ENCODE peak calls at places on chromosomes 13 and 19, in four cellular contexts. O is H9, K is mesendoderm, T is IMR-90. I is an unnamed sample.

GRCh38 chr19:31356587-31357314 is 7.5 kb upstream of the TSHZ3 start:
- DNase-seq in O (peak; percentile 77), K (peak; percentile 67), T (no peak), I (no peak)

GRCh38 chr19:40257096-40257517 is 28.0 kb downstream of the AKT2 start:
- DNase-seq in K (no peak), O (no peak), T (no peak), I (no peak)

GRCh38 chr19:32397736-32398135 is 7.8 kb upstream of the DPY19L3 start:
- DNase-seq in O (no peak), K (peak; percentile 2), T (peak; percentile 88), I (no peak)

GRCh38 chr13:106566682-106567420 is 1.1 kb downstream of the ARGLU1 start:
- DNase-seq in O (peak; percentile 56), T (peak; percentile 62), K (peak; percentile 81), I (no peak)

GRCh38 chr13:20132052-20132634 is 28.7 kb downstream of the GJA3 start:
- DNase-seq in O (peak; percentile 5), K (no peak), T (no peak), I (no peak)

GRCh38 chr13:20822406-20822805 is 48.6 kb upstream of the EEF1AKMT1 start:
- DNase-seq in O (no peak), K (no peak), T (no peak), I (no peak)

GRCh38 chr13:90498096-90498495 is 849.4 kb upstream of the MIR17HG start:
- DNase-seq in K (no peak), T (no peak), O (no peak), I (no peak)

GRCh38 chr13:91105270-91105669 is 242.2 kb upstream of the MIR17HG start:
- DNase-seq in K (no peak), O (no peak), T (no peak), I (no peak)

GRCh38 chr19:47157455-47158321 is 27.1 kb downstream of the SAE1 start:
- DNase-seq in T (peak; percentile 72), K (peak; percentile 97), O (peak; percentile 85), I (peak; percentile 73)

GRCh38 chr19:28291874-28292273 is 921.1 kb downstream of the UQCRFS1 start:
- DNase-seq in O (no peak), T (no peak), K (no peak), I (no peak)

GRCh38 chr19:29741776-29742175 is 26.7 kb upstream of the C19orf12 start:
- DNase-seq in O (no peak), K (peak; percentile 13), T (no peak), I (no peak)

GRCh38 chr19:9878511-9879196 is 43.5 kb downstream of the PIN1 start:
- DNase-seq in O (no peak), T (no peak), K (peak; percentile 29), I (no peak)

GRCh38 chr13:111852701-111853100 is 214.2 kb upstream of the SOX1 start:
- DNase-seq in K (peak; percentile 40), T (no peak), O (no peak), I (no peak)

GRCh38 chr19:40419066-40419612 is 6.0 kb upstream of the PRX start:
- DNase-seq in O (peak; percentile 33), K (no peak), T (no peak), I (no peak)

GRCh38 chr19:14059093-14059480 is 2.8 kb downstream of the PALM3 start:
- DNase-seq in K (no peak), O (peak; percentile 61), T (no peak), I (peak; percentile 37)

GRCh38 chr13:29849731-29850212 is 645 bp downstream of the UBL3 start:
- DNase-seq in K (peak; percentile 79), O (peak; percentile 45), T (peak; percentile 71), I (no peak)

GRCh38 chr19:3071764-3072163 is 9.5 kb upstream of the TLE5 start:
- DNase-seq in K (no peak), T (no peak), O (no peak), I (no peak)

GRCh38 chr13:28131646-28132045 is 6.7 kb upstream of the PAN3 start:
- DNase-seq in K (no peak), O (no peak), T (no peak), I (no peak)

GRCh38 chr13:52399708-52400107 is 6.3 kb downstream of the THSD1 start:
- DNase-seq in K (peak; percentile 13), T (peak; percentile 41), O (no peak), I (no peak)

GRCh38 chr19:49973987-49974386 is 13.0 kb upstream of the SIGLEC11 start:
- DNase-seq in T (no peak), O (no peak), K (no peak), I (no peak)
- H3K23ac ChIP-seq in T (no peak overlapping the region), O (no peak overlapping the region), K (no peak overlapping the region), I (peak overlapping the region; percentile 8)

DNA sequence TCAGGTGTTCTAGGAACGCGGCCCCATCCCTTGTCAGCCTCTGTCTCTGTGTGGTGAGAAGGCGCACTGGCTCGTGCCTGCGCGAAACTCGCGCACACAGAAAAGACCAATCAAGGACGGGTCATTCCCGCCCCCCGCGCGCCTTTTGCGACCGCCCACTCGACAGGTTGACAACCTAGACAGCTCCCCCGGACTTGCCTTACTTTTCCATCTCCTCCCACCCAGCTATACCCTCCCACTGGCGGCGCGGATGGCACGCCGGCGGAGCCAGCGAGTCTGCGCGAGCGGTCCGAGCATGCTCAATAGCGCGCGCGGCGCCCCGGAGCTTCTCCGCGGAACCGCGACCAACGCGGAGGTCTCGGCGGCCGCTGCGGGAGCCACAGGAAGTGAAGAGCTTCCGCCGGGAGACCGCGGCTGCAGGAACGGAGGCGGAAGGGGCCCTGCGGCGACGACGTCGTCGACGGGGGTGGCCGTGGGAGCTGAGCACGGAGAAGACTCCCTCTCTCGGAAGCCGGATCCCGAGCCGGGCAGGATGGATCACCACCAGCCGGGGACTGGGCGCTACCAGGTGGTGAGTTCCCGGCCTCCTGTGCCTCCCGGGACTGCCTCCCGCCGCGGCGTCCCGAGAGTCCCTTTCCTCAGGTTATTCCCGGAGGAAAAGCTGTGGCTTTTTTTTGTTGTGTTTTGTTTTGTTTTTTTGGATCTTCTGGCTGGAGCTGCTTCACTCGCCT is at the start of gene NDFIP2:
- DNase-seq in K (peak; percentile 86), T (peak; percentile 80), O (peak; percentile 84), I (peak; percentile 77)
- H3K18ac ChIP-seq in K (peak within 1 kb of the TSS; percentile 15), T (peak within 1 kb of the TSS; percentile 67), O (peak within 1 kb of the TSS; percentile 33), I (peak within 1 kb of the TSS; percentile 97)

GRCh38 chr13:114108894-114109293 is 23.5 kb downstream of the RASA3 start:
- DNase-seq in T (no peak), O (no peak), K (no peak), I (no peak)

GRCh38 chr13:114109646-114110045 is 22.8 kb downstream of the RASA3 start:
- DNase-seq in O (no peak), T (no peak), K (no peak), I (no peak)

GRCh38 chr13:114106991-114107685 is 25.3 kb downstream of the RASA3 start:
- DNase-seq in O (no peak), T (no peak), K (no peak), I (no peak)

GRCh38 chr13:114107686-114108081 is 24.7 kb downstream of the RASA3 start:
- DNase-seq in K (no peak), O (no peak), T (peak; percentile 91), I (no peak)

DNA sequence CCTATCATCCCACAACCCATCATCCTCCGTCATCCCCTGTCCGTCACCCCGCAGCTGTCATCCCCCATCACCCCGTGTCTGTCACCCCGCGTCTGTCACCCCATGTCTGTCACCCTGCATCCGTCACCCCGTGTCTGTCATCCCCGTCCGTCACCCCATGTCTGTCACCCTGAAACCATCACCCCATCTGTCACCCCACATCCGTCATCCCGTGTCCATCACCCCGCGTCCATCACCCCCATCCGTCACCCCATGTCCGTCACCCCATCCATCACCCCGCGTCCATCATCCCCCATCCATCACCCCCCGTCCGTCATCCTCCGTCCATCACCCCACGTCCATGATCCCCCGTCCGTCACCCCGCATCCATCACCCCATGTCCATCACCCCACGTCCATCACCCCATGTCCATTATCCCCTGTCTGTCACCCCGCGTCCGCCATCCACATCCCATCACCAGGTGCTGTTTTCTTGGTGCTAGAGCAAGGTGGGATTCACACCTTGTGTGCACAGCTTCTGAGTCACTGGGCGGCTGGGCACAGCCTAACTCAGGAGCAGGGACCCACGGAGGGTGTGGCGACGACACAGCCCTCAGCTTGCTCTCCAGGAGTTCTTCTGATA is 24.2 kb downstream of the RASA3 start:
- DNase-seq in K (no peak), T (no peak), O (no peak), I (no peak)
- H3K23ac ChIP-seq in K (peak overlapping the region; percentile 19), T (peak overlapping the region; percentile 89), O (no peak overlapping the region), I (peak overlapping the region; percentile 93)

DNA sequence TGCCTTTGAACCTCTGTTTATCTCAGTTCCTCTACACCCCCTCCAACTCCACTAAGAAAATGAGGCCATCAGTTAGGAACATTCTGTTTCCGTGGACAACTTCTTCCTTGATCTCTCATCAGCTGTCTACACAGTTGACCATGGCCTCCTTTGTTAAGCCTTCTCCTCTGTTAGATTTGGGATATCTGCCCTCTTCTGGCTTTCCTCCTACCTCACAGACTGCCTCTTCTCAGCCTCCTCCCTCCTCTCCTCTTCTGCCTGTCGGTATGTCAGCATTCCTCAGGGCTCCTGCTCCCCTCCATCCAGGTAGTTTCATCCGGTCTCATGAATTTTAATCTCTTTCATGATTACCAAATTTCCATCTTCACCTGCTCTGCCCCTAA is 454.9 kb downstream of the FOXO1 start:
- DNase-seq in O (no peak), K (peak; percentile 48), T (no peak), I (no peak)
- H3K18ac ChIP-seq in O (no peak overlapping the region), K (no peak overlapping the region), T (no peak overlapping the region), I (no peak overlapping the region)

GRCh38 chr19:45613926-45614725 is 12.1 kb upstream of the GPR4 start:
- DNase-seq in T (peak; percentile 93), K (no peak), O (no peak), I (no peak)
- H3K23ac ChIP-seq in T (peak overlapping the region; percentile 33), K (no peak overlapping the region), O (no peak overlapping the region), I (no peak overlapping the region)

GRCh38 chr19:53828531-53828930 is 4.4 kb upstream of the NLRP12 start:
- DNase-seq in O (no peak), K (no peak), T (no peak), I (no peak)

GRCh38 chr19:53823380-53824120 is 564 bp downstream of the NLRP12 start:
- DNase-seq in T (no peak), O (no peak), K (peak; percentile 40), I (no peak)

GRCh38 chr19:53818756-53819155 is 5.4 kb downstream of the NLRP12 start:
- DNase-seq in O (peak; percentile 51), T (no peak), K (peak; percentile 26), I (no peak)

GRCh38 chr19:53824134-53824611 is at the start of gene NLRP12:
- DNase-seq in K (peak; percentile 54), T (no peak), O (no peak), I (no peak)
- H3K18ac ChIP-seq in K (no peak within 1 kb of the TSS), T (no peak within 1 kb of the TSS), O (peak within 1 kb of the TSS; percentile 73), I (peak within 1 kb of the TSS; percentile 81)

GRCh38 chr13:113430378-113431110 is 22.7 kb downstream of the ADPRHL1 start:
- DNase-seq in T (no peak), O (no peak), K (no peak), I (no peak)
- H3K23ac ChIP-seq in T (no peak overlapping the region), O (no peak overlapping the region), K (no peak overlapping the region), I (peak overlapping the region; percentile 89)